ENCODE peak calls at places on chromosomes 6 and 20, in five cellular contexts. V is tibial nerve, I is PC-3, U is mesendoderm, Q is H7. O is an unnamed sample.

GRCh38 chr6:163759542-163759941 is 345.0 kb downstream of the QKI start:
- DNase-seq in V (no peak), I (no peak), Q (no peak), U (no peak), O (no peak)

GRCh38 chr20:40741507-40742106 is 52.6 kb upstream of the MAFB start:
- DNase-seq in V (peak; percentile 37), Q (peak; percentile 66), I (peak; percentile 59), U (peak; percentile 73), O (no peak)

GRCh38 chr6:137903274-137903932 is 36.3 kb downstream of the TNFAIP3 start:
- DNase-seq in I (no peak), U (no peak), Q (no peak), V (no peak), O (no peak)

GRCh38 chr6:35687658-35688604 is 784 bp downstream of the FKBP5 start:
- DNase-seq in U (peak; percentile 78), Q (peak; percentile 78), V (peak; percentile 55), I (peak; percentile 66), O (no peak)

GRCh38 chr6:6713660-6714446 is 125.3 kb downstream of the LY86 start:
- DNase-seq in V (no peak), Q (no peak), U (no peak), I (peak; percentile 53), O (no peak)

GRCh38 chr20:19886666-19887288 is 128.7 kb downstream of the RIN2 start:
- DNase-seq in I (peak; percentile 26), V (no peak), Q (peak; percentile 58), U (peak; percentile 65), O (no peak)

GRCh38 chr20:278607-279571 is 11.7 kb downstream of the C20orf96 start:
- DNase-seq in I (no peak), V (no peak), Q (peak; percentile 61), U (peak; percentile 77), O (peak; percentile 62)

GRCh38 chr6:44230034-44230675 is 6.8 kb downstream of the SLC29A1 start:
- DNase-seq in U (no peak), V (no peak), I (no peak), Q (peak; percentile 21), O (no peak)

GRCh38 chr20:49447364-49447763 is 35.1 kb downstream of the KCNB1 start:
- DNase-seq in I (no peak), U (no peak), Q (no peak), V (no peak), O (no peak)

GRCh38 chr6:89670935-89671565 is 32.5 kb upstream of the LYRM2 start:
- DNase-seq in U (no peak), V (no peak), Q (no peak), I (no peak), O (no peak)

GRCh38 chr6:105424177-105424783 is 21.4 kb upstream of the PREP start:
- DNase-seq in V (peak; percentile 58), I (peak; percentile 70), U (peak; percentile 74), Q (peak; percentile 54), O (no peak)

GRCh38 chr20:46636981-46637860 is 14.0 kb downstream of the SLC13A3 start:
- DNase-seq in V (no peak), I (no peak), U (no peak), Q (no peak), O (peak; percentile 43)

GRCh38 chr6:21360353-21360752 is 233.2 kb upstream of the SOX4 start:
- DNase-seq in V (no peak), Q (no peak), U (peak; percentile 76), I (peak; percentile 41), O (no peak)

GRCh38 chr20:60752741-60753420 is 499.2 kb upstream of the CDH4 start:
- DNase-seq in V (peak; percentile 39), U (peak; percentile 67), I (no peak), Q (no peak), O (no peak)

GRCh38 chr6:16760536-16761468 is at the start of gene ATXN1:
- DNase-seq in V (peak; percentile 76), U (peak; percentile 78), I (peak; percentile 46), Q (peak; percentile 81), O (no peak)

GRCh38 chr6:125301435-125302391 is at the start of gene HDDC2:
- DNase-seq in U (peak; percentile 86), V (peak; percentile 35), I (peak; percentile 55), Q (peak; percentile 85), O (no peak)

GRCh38 chr20:31691646-31692275 is 30.9 kb downstream of the BCL2L1 start:
- DNase-seq in Q (peak; percentile 66), I (peak; percentile 1), V (no peak), U (peak; percentile 43), O (no peak)

GRCh38 chr6:164130151-164130550 is 715.6 kb downstream of the QKI start:
- DNase-seq in I (no peak), Q (no peak), V (no peak), U (no peak), O (no peak)

GRCh38 chr6:138482816-138483215 is 16.5 kb downstream of the NHSL1 start:
- DNase-seq in V (no peak), I (no peak), U (no peak), Q (no peak), O (no peak)

GRCh38 chr20:59006864-59007757 is at the start of gene CTSZ:
- DNase-seq in V (no peak), Q (peak; percentile 98), U (peak; percentile 68), I (peak; percentile 54), O (no peak)

GRCh38 chr6:139029470-139030210 is 1.1 kb downstream of the ABRACL start:
- DNase-seq in V (peak; percentile 49), U (peak; percentile 52), I (peak; percentile 17), Q (peak; percentile 78), O (no peak)

GRCh38 chr20:56350842-56351241 is 7.9 kb upstream of the FAM210B start:
- DNase-seq in V (no peak), I (no peak), U (no peak), Q (no peak), O (no peak)

GRCh38 chr6:10414766-10415592 is at the start of gene TFAP2A:
- DNase-seq in V (no peak), Q (peak; percentile 84), U (peak; percentile 96), I (peak; percentile 91), O (no peak)
- H3K27me3 ChIP-seq in V (peaks cover 2% of the 10 kb centered on the region), Q (peaks cover 98% of the 10 kb centered on the region), U (peaks cover 3% of the 10 kb centered on the region), I (no peaks in the 10 kb centered on the region), O (peaks cover 11% of the 10 kb centered on the region)

DNA sequence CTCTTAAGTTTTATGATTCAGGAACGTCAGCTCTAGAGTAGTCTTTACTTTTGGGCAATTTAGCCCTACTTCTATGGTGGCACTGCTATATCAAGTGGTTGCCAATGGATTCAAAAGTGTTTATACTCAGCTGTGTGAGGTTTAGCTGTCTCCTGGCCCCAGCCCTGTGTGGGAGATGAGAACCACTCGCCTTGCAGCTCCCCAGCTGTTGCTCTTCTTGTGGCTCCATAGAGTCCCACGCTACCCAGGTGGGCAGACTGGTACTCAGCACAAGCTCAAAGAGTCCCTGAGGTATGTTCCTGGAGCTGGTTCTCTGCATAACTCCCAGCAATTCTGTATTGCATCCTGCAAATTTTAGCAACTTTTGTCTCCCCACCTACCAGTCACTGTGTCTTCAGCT is 59.6 kb downstream of the C6orf118 start:
- DNase-seq in V (no peak), Q (no peak), I (no peak), U (no peak), O (no peak)
- H3K27me3 ChIP-seq in V (no peaks in the 10 kb centered on the region), Q (no peaks in the 10 kb centered on the region), I (no peaks in the 10 kb centered on the region), U (no peaks in the 10 kb centered on the region), O (no peaks in the 10 kb centered on the region)

GRCh38 chr6:41476407-41476806 is 69.8 kb upstream of the FOXP4 start:
- DNase-seq in U (no peak), Q (no peak), V (no peak), I (no peak), O (no peak)
- H3K27me3 ChIP-seq in U (peaks cover 2% of the 10 kb centered on the region), Q (peaks cover 31% of the 10 kb centered on the region), V (no peaks in the 10 kb centered on the region), I (peaks cover 30% of the 10 kb centered on the region), O (no peaks in the 10 kb centered on the region)

GRCh38 chr20:2329286-2329685 is 33.5 kb downstream of the TGM3 start:
- DNase-seq in I (no peak), V (no peak), Q (no peak), U (no peak), O (no peak)
- H3K27me3 ChIP-seq in I (peaks cover 95% of the 10 kb centered on the region), V (no peaks in the 10 kb centered on the region), Q (no peaks in the 10 kb centered on the region), U (no peaks in the 10 kb centered on the region), O (no peaks in the 10 kb centered on the region)

DNA sequence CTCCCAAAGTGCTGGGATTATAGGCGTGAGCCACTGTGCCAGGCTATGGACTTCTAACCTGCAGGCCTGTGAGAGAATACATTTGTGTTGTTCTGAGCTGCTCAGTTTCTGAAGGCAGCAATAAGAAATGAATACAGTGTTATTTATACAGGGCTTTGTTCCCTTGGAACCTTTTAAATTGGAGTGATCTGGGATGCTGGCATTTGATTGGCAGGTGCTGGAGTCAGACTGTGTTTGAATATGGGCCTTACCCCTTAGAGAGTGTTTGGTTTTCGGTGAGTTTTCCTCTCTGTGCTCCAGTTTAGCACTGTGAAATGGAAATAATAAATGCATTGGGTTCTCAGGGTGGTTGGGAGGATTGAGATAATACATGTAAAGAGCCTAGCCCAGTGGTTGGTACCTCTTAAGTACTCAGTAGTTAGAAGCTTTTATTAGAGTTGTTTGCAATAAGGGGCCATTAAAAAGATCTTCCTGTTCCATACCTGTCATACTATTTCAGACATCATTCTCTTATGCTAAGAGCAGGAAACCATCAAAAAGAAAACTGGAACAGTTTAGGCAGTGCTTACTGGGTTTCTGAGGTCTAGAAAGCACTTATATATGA is 22.1 kb downstream of the BMP6 start:
- DNase-seq in V (no peak), U (no peak), Q (no peak), I (no peak), O (no peak)
- H3K27me3 ChIP-seq in V (no peaks in the 10 kb centered on the region), U (no peaks in the 10 kb centered on the region), Q (no peaks in the 10 kb centered on the region), I (peaks cover 11% of the 10 kb centered on the region), O (no peaks in the 10 kb centered on the region)

GRCh38 chr20:10216146-10216741 is 2.4 kb upstream of the SNAP25 start:
- DNase-seq in U (no peak), Q (peak; percentile 11), I (no peak), V (no peak), O (no peak)
- H3K27me3 ChIP-seq in U (peaks cover 2% of the 10 kb centered on the region), Q (peaks cover 4% of the 10 kb centered on the region), I (peaks cover 52% of the 10 kb centered on the region), V (no peaks in the 10 kb centered on the region), O (no peaks in the 10 kb centered on the region)

GRCh38 chr6:99612551-99613397 is 6.1 kb downstream of the PRDM13 start:
- DNase-seq in V (no peak), U (peak; percentile 59), Q (peak; percentile 46), I (no peak), O (no peak)

GRCh38 chr6:99613398-99613704 is 6.7 kb downstream of the PRDM13 start:
- DNase-seq in I (no peak), U (peak; percentile 82), Q (peak; percentile 91), V (no peak), O (no peak)

GRCh38 chr6:99613705-99614429 is 7.2 kb downstream of the PRDM13 start:
- DNase-seq in V (no peak), I (no peak), Q (no peak), U (peak; percentile 60), O (no peak)

GRCh38 chr6:99617131-99617530 is 10.5 kb downstream of the PRDM13 start:
- DNase-seq in U (no peak), V (no peak), I (no peak), Q (no peak), O (no peak)

DNA sequence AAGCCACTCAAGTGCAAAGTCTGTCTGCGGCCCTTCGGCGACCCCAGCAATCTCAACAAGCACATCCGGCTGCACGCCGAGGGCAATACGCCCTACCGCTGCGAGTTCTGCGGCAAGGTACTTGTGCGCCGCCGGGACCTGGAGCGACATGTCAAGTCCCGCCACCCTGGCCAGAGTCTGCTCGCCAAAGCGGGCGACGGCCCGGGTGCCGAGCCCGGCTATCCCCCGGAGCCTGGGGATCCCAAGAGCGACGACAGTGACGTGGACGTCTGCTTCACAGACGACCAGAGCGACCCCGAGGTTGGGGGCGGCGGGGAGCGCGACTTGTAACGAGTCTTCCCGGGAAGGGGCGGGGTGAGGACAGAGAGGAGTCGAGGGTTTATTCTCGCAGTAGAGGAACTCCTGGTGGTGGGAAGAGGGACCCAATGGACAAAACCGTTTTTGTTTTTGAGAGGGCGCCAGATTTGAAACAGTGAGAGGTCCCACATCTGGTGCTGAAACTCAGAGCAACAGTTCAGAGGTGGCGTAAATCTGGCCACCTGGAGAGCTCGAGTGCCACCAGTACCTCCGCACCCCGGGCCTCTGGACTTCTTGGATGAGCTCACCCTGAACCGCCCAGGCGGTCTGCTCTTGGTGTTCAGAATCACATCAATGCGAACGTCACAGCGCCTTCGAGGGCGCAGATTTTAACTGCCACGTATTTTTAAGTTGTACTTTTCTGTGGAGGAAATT is 8.0 kb downstream of the PRDM13 start:
- DNase-seq in V (no peak), U (peak; percentile 81), I (no peak), Q (peak; percentile 81), O (no peak)
- H3K27me3 ChIP-seq in V (no peaks in the 10 kb centered on the region), U (peaks cover 58% of the 10 kb centered on the region), I (peaks cover 45% of the 10 kb centered on the region), Q (peaks cover 100% of the 10 kb centered on the region), O (peaks cover 40% of the 10 kb centered on the region)

O was measured in vagina.